ENCODE peak calls at places on chromosomes 12 and 14, in four cellular contexts. One of them, this sample, is unnamed.

GRCh38 chr14:92600318-92601053 is 86.9 kb downstream of the RIN3 start:
- DNase-seq in caudate nucleus: no peak
- DNase-seq in hepatic stellate cell: peak; percentile 59
- DNase-seq in cardiac fibroblast: peak; percentile 76
- DNase-seq in this sample: peak; percentile 94

GRCh38 chr12:2646341-2646740 is 148.4 kb upstream of the FKBP4 start:
- DNase-seq in caudate nucleus: no peak
- DNase-seq in hepatic stellate cell: no peak
- DNase-seq in cardiac fibroblast: no peak
- DNase-seq in this sample: no peak

GRCh38 chr14:56213288-56213687 is 95.1 kb downstream of the PELI2 start:
- DNase-seq in caudate nucleus: no peak
- DNase-seq in hepatic stellate cell: no peak
- DNase-seq in cardiac fibroblast: no peak
- DNase-seq in this sample: no peak

GRCh38 chr12:6821674-6822433 is at the start of gene GPR162:
- DNase-seq in caudate nucleus: peak; percentile 76
- DNase-seq in hepatic stellate cell: peak; percentile 83
- DNase-seq in cardiac fibroblast: peak; percentile 72
- DNase-seq in this sample: peak; percentile 51

GRCh38 chr12:116687888-116688287 is 50.0 kb downstream of the SPRING1 start:
- DNase-seq in caudate nucleus: no peak
- DNase-seq in hepatic stellate cell: peak; percentile 37
- DNase-seq in cardiac fibroblast: peak; percentile 26
- DNase-seq in this sample: peak; percentile 18

GRCh38 chr12:33439587-33440011 is at the start of gene SYT10:
- DNase-seq in caudate nucleus: peak; percentile 58
- DNase-seq in hepatic stellate cell: peak; percentile 24
- DNase-seq in cardiac fibroblast: peak; percentile 10
- DNase-seq in this sample: no peak

GRCh38 chr14:75363570-75364227 is 64.1 kb upstream of the JDP2 start:
- DNase-seq in caudate nucleus: no peak
- DNase-seq in hepatic stellate cell: no peak
- DNase-seq in cardiac fibroblast: peak; percentile 8
- DNase-seq in this sample: no peak

GRCh38 chr14:25122188-25122587 is 72.2 kb upstream of the STXBP6 start:
- DNase-seq in caudate nucleus: no peak
- DNase-seq in hepatic stellate cell: no peak
- DNase-seq in cardiac fibroblast: peak; percentile 19
- DNase-seq in this sample: peak; percentile 9

GRCh38 chr14:71488703-71489141 is 443.5 kb upstream of the RGS6 start:
- DNase-seq in caudate nucleus: no peak
- DNase-seq in hepatic stellate cell: no peak
- DNase-seq in cardiac fibroblast: peak; percentile 71
- DNase-seq in this sample: peak; percentile 86

GRCh38 chr12:31560516-31560915 is 30.4 kb downstream of the DENND5B start:
- DNase-seq in caudate nucleus: no peak
- DNase-seq in hepatic stellate cell: no peak
- DNase-seq in cardiac fibroblast: no peak
- DNase-seq in this sample: no peak

GRCh38 chr14:69038449-69039286 is 59.6 kb upstream of the ACTN1 start:
- DNase-seq in caudate nucleus: no peak
- DNase-seq in hepatic stellate cell: peak; percentile 77
- DNase-seq in cardiac fibroblast: peak; percentile 83
- DNase-seq in this sample: peak; percentile 92

GRCh38 chr12:106861984-106862894 is 87.8 kb downstream of the RIC8B start:
- DNase-seq in caudate nucleus: no peak
- DNase-seq in hepatic stellate cell: peak; percentile 8
- DNase-seq in cardiac fibroblast: peak; percentile 75
- DNase-seq in this sample: peak; percentile 92

GRCh38 chr12:132329036-132329738 is at the start of gene GALNT9:
- DNase-seq in caudate nucleus: no peak
- DNase-seq in hepatic stellate cell: no peak
- DNase-seq in cardiac fibroblast: peak; percentile 28
- DNase-seq in this sample: peak; percentile 18

GRCh38 chr12:132373967-132374820 is 44.8 kb upstream of the GALNT9 start:
- DNase-seq in caudate nucleus: no peak
- DNase-seq in hepatic stellate cell: peak; percentile 44
- DNase-seq in cardiac fibroblast: peak; percentile 43
- DNase-seq in this sample: peak; percentile 37

GRCh38 chr14:101228949-101229541 is 325.5 kb upstream of the RTL1 start:
- DNase-seq in caudate nucleus: no peak
- DNase-seq in hepatic stellate cell: no peak
- DNase-seq in cardiac fibroblast: no peak
- DNase-seq in this sample: no peak

GRCh38 chr14:88168498-88169165 is 154.4 kb downstream of the KCNK10 start:
- DNase-seq in caudate nucleus: no peak
- DNase-seq in hepatic stellate cell: peak; percentile 35
- DNase-seq in cardiac fibroblast: peak; percentile 56
- DNase-seq in this sample: peak; percentile 24

GRCh38 chr14:97704316-97704715 is 907.1 kb downstream of the VRK1 start:
- DNase-seq in caudate nucleus: no peak
- DNase-seq in hepatic stellate cell: no peak
- DNase-seq in cardiac fibroblast: no peak
- DNase-seq in this sample: no peak

GRCh38 chr12:4046150-4046845 is 173.1 kb upstream of the PARP11 start:
- DNase-seq in caudate nucleus: no peak
- DNase-seq in hepatic stellate cell: no peak
- DNase-seq in cardiac fibroblast: no peak
- DNase-seq in this sample: no peak

GRCh38 chr12:82655751-82656150 is 31.0 kb upstream of the TMTC2 start:
- DNase-seq in caudate nucleus: no peak
- DNase-seq in hepatic stellate cell: no peak
- DNase-seq in cardiac fibroblast: no peak
- DNase-seq in this sample: no peak

GRCh38 chr12:59067068-59067467 is 146.8 kb upstream of the LRIG3 start:
- DNase-seq in caudate nucleus: no peak
- DNase-seq in hepatic stellate cell: peak; percentile 27
- DNase-seq in cardiac fibroblast: peak; percentile 48
- DNase-seq in this sample: peak; percentile 85

GRCh38 chr14:65850429-65851145 is 438.1 kb downstream of the FUT8 start:
- DNase-seq in caudate nucleus: no peak
- DNase-seq in hepatic stellate cell: no peak
- DNase-seq in cardiac fibroblast: no peak
- DNase-seq in this sample: no peak

GRCh38 chr12:95218852-95219171 is 1.2 kb downstream of the VEZT start:
- DNase-seq in caudate nucleus: peak; percentile 39
- DNase-seq in hepatic stellate cell: no peak
- DNase-seq in cardiac fibroblast: no peak
- DNase-seq in this sample: no peak

GRCh38 chr12:7064516-7064915 is 4.0 kb downstream of the C1S start:
- DNase-seq in caudate nucleus: no peak
- DNase-seq in hepatic stellate cell: no peak
- DNase-seq in cardiac fibroblast: no peak
- DNase-seq in this sample: no peak

GRCh38 chr12:54038760-54039414 is 6.0 kb downstream of the HOXC5 start:
- DNase-seq in caudate nucleus: no peak
- DNase-seq in hepatic stellate cell: no peak
- DNase-seq in cardiac fibroblast: no peak
- DNase-seq in this sample: no peak

GRCh38 chr12:16473610-16474326 is 126.3 kb downstream of the MGST1 start:
- DNase-seq in caudate nucleus: no peak
- DNase-seq in hepatic stellate cell: peak; percentile 1
- DNase-seq in cardiac fibroblast: peak; percentile 78
- DNase-seq in this sample: peak; percentile 68

GRCh38 chr12:130977046-130977758 is 23.5 kb downstream of the ADGRD1 start:
- DNase-seq in caudate nucleus: no peak
- DNase-seq in hepatic stellate cell: no peak
- DNase-seq in cardiac fibroblast: no peak
- DNase-seq in this sample: no peak

This sample was measured in iris pigment epithelial cell.